ENCODE peak calls at places on chromosomes 6 and 20, in nine cellular contexts. M, I, Q, J, B, E, O, C and L are unnamed samples.

GRCh38 chr6:16540804-16541752 is 220.2 kb downstream of the ATXN1 start:
- DNase-seq in Q (peak), O (no peak), M (no peak), J (peak), I (peak), C (no peak), E (peak), B (no peak), L (no peak)

GRCh38 chr6:85660181-85660611 is 17.5 kb upstream of the SYNCRIP start:
- DNase-seq in C (no peak), B (no peak), J (no peak), I (peak), E (peak), O (peak), M (peak), Q (no peak), L (no peak)

GRCh38 chr6:162973975-162974374 is 246.2 kb downstream of the PACRG start:
- DNase-seq in M (no peak), E (no peak), J (no peak), O (no peak), B (no peak), C (no peak), I (peak), Q (no peak), L (no peak)

GRCh38 chr6:112203577-112204349 is 50.6 kb downstream of the LAMA4 start:
- DNase-seq in J (no peak), C (no peak), B (no peak), E (no peak), I (peak), M (peak), Q (no peak), O (peak), L (peak)

GRCh38 chr6:136641166-136641565 is 90.9 kb upstream of the MAP7 start:
- DNase-seq in Q (no peak), I (peak), J (no peak), M (no peak), O (no peak), E (no peak), C (no peak), B (no peak), L (no peak)

GRCh38 chr6:99563056-99563723 is 5.3 kb downstream of the CCNC start:
- DNase-seq in C (no peak), Q (no peak), J (no peak), B (no peak), M (no peak), I (no peak), E (no peak), O (no peak), L (no peak)

GRCh38 chr6:81816387-81816786 is 63.9 kb upstream of the TENT5A start:
- DNase-seq in J (no peak), C (no peak), B (no peak), M (no peak), Q (no peak), I (no peak), O (no peak), E (no peak), L (no peak)

GRCh38 chr6:148840256-148840655 is 93.4 kb downstream of the UST start:
- DNase-seq in O (no peak), B (no peak), J (no peak), M (no peak), E (no peak), Q (no peak), I (no peak), C (no peak), L (no peak)

GRCh38 chr20:63939061-63939935 is 16.9 kb downstream of the UCKL1 start:
- DNase-seq in B (no peak), I (no peak), M (no peak), C (peak), O (no peak), Q (peak), J (no peak), E (peak), L (no peak)

GRCh38 chr6:32192608-32193039 is at the start of gene GPSM3:
- DNase-seq in B (peak), I (peak), M (no peak), C (peak), Q (peak), O (no peak), J (no peak), E (peak), L (peak)

GRCh38 chr6:69007781-69008180 is 372.7 kb downstream of the ADGRB3 start:
- DNase-seq in J (no peak), I (no peak), E (no peak), C (no peak), M (no peak), Q (no peak), O (no peak), B (no peak), L (no peak)

GRCh38 chr6:19731286-19731685 is 105.9 kb upstream of the ID4 start:
- DNase-seq in C (no peak), E (no peak), I (peak), B (no peak), M (no peak), O (peak), Q (no peak), J (no peak), L (no peak)

GRCh38 chr20:33947709-33948295 is 45.9 kb upstream of the RALY start:
- DNase-seq in O (peak), Q (no peak), E (no peak), I (peak), C (no peak), M (peak), B (no peak), J (peak), L (peak)

GRCh38 chr6:17101422-17102257 is at the start of gene STMND1:
- DNase-seq in B (peak), I (peak), J (peak), C (no peak), M (peak), O (no peak), Q (peak), E (peak), L (peak)

GRCh38 chr20:59752101-59752586 is 147.8 kb downstream of the PHACTR3 start:
- DNase-seq in I (no peak), M (no peak), C (peak), J (no peak), Q (peak), O (no peak), B (no peak), E (no peak), L (no peak)

GRCh38 chr20:53714524-53714923 is 120.9 kb upstream of the ZNF217 start:
- DNase-seq in Q (no peak), M (no peak), O (no peak), C (no peak), J (no peak), E (no peak), I (no peak), B (no peak), L (no peak)

GRCh38 chr20:47464380-47465101 is 37.1 kb upstream of the NCOA3 start:
- DNase-seq in O (peak), Q (peak), E (peak), C (no peak), I (peak), B (peak), M (peak), J (no peak), L (peak)
- TF ChIP-seq CTCF in O (no peak), Q (peak), E (peak), C (no peak), I (peak), B (peak), M (peak), J (peak), L (peak)

GRCh38 chr6:7390218-7390878 is 740 bp downstream of the RIOK1 start:
- DNase-seq in B (no peak), O (no peak), M (no peak), E (no peak), Q (no peak), I (no peak), C (no peak), J (no peak), L (no peak)
- TF ChIP-seq CTCF in B (no peak), O (no peak), M (no peak), E (no peak), Q (peak), I (no peak), C (no peak), J (no peak), L (no peak)

GRCh38 chr6:78810146-78810545 is 57.2 kb upstream of the IRAK1BP1 start:
- DNase-seq in I (peak), B (no peak), J (peak), M (peak), C (no peak), E (no peak), Q (no peak), O (peak), L (peak)
- TF ChIP-seq CTCF in I (peak), B (peak), J (peak), M (peak), C (no peak), E (no peak), Q (peak), O (peak), L (peak)

GRCh38 chr6:25570608-25571007 is 81.4 kb upstream of the SCGN start:
- DNase-seq in B (no peak), C (no peak), O (no peak), E (no peak), M (no peak), Q (no peak), J (no peak), I (no peak), L (no peak)
- TF ChIP-seq CTCF in B (no peak), C (no peak), O (no peak), E (no peak), M (no peak), Q (no peak), J (no peak), I (no peak), L (no peak)

GRCh38 chr6:43375693-43376092 is 6.2 kb upstream of the ZNF318 start:
- DNase-seq in Q (no peak), M (no peak), C (no peak), B (no peak), J (no peak), I (no peak), O (no peak), E (no peak), L (no peak)
- TF ChIP-seq CTCF in Q (no peak), M (no peak), C (no peak), B (no peak), J (no peak), I (no peak), O (no peak), E (no peak), L (no peak)

GRCh38 chr6:37024665-37025337 is 19.3 kb downstream of the FGD2 start:
- DNase-seq in M (no peak), B (no peak), E (no peak), J (no peak), O (peak), Q (no peak), I (no peak), C (peak), L (peak)

GRCh38 chr6:37021356-37022129 is 16.1 kb downstream of the FGD2 start:
- DNase-seq in B (no peak), E (no peak), J (peak), Q (no peak), M (peak), O (no peak), I (peak), C (peak), L (peak)

GRCh38 chr6:37019065-37019450 is 13.6 kb downstream of the FGD2 start:
- DNase-seq in O (no peak), Q (no peak), M (no peak), E (no peak), I (no peak), J (no peak), C (no peak), B (peak), L (peak)

GRCh38 chr6:37020426-37021211 is 15.2 kb downstream of the FGD2 start:
- DNase-seq in C (no peak), M (peak), Q (no peak), J (no peak), B (no peak), E (no peak), I (no peak), O (no peak), L (no peak)

DNA sequence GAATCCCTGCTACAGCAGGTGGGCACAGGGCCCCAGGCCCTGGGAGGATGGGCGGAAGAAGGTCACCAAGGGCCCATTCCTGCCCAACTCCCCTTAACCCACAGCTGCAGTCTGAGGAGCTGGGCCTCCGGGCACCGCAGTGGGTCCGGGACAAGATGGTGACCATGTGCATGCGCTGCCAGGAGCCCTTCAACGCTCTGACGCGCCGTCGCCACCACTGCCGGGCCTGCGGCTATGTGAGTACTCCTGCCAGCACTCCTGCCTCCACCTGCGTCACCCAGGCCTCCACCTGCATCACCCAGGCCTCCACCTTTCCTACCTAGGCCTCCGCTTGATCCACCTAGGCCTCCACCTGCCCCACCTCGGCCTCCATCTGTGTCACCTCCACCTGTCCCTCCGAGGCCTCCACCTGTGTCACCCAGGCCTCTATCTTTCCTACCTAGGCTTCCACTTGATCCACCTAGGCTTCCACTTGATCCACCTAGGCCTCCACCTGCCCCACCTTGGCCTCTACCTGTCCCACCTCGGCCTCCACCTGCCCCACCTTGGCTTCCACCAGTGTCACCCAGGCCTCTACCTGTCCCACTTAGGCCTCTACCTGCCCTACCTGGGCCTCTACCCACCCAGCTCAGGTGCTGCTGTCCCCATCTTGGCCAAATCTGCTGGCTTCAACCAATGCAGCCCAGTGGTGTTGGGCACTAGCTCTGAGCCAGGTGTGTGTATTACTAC is 16.8 kb downstream of the FGD2 start:
- DNase-seq in B (no peak), C (peak), M (no peak), E (no peak), I (no peak), J (no peak), Q (no peak), O (no peak), L (no peak)
- TF ChIP-seq CTCF in B (no peak), C (no peak), M (no peak), E (no peak), I (no peak), J (no peak), Q (no peak), O (no peak), L (no peak)